ENCODE peak calls at places on chromosome 21, in seven cellular contexts. G is IMR-90, K is psoas muscle, C is lung, E is astrocyte of the spinal cord, H is HFF-Myc, B is breast epithelium. A is an unnamed sample.

GRCh38 chr21:42392731-42393442 is 3.0 kb downstream of the TMPRSS3 start:
- DNase-seq in G (no peak), K (peak; percentile 6), C (no peak), E (peak; percentile 43), H (no peak), B (no peak), A (no peak)

GRCh38 chr21:28229811-28230210 is 762.9 kb downstream of the LTN1 start:
- DNase-seq in G (peak; percentile 93), K (no peak), C (no peak), E (peak; percentile 61), H (no peak), B (no peak), A (no peak)

GRCh38 chr21:28608646-28609045 is 384.0 kb downstream of the LTN1 start:
- DNase-seq in G (no peak), K (no peak), C (no peak), E (no peak), H (no peak), B (no peak), A (no peak)

GRCh38 chr21:35226960-35227741 is 178.0 kb upstream of the RUNX1 start:
- DNase-seq in G (no peak), K (no peak), C (no peak), E (no peak), H (no peak), B (no peak), A (no peak)

GRCh38 chr21:21436012-21436545 is 437.9 kb downstream of the NCAM2 start:
- DNase-seq in G (peak; percentile 49), K (no peak), C (no peak), E (peak; percentile 73), H (no peak), B (no peak), A (no peak)

GRCh38 chr21:34639250-34639649 is 24.3 kb upstream of the RCAN1 start:
- DNase-seq in G (no peak), K (no peak), C (no peak), E (no peak), H (no peak), B (no peak), A (no peak)

GRCh38 chr21:40019076-40019475 is 151.8 kb downstream of the PCP4 start:
- DNase-seq in G (no peak), K (no peak), C (no peak), E (no peak), H (no peak), B (no peak), A (no peak)

GRCh38 chr21:23968722-23969647 is 1638.3 kb downstream of the MRPL39 start:
- DNase-seq in G (peak; percentile 26), K (no peak), C (no peak), E (peak; percentile 14), H (peak; percentile 0), B (no peak), A (no peak)

GRCh38 chr21:41373253-41373652 is 11.4 kb downstream of the MX2 start:
- DNase-seq in G (no peak), K (no peak), C (no peak), E (no peak), H (no peak), B (no peak), A (no peak)

GRCh38 chr21:38675450-38675849 is 130.3 kb upstream of the ETS2 start:
- DNase-seq in G (no peak), K (no peak), C (no peak), E (no peak), H (no peak), B (no peak), A (no peak)

GRCh38 chr21:34670962-34671348 is 2.2 kb downstream of the CLIC6 start:
- DNase-seq in G (no peak), K (no peak), C (no peak), E (no peak), H (no peak), B (no peak), A (no peak)

GRCh38 chr21:39707316-39707715 is 37.7 kb upstream of the IGSF5 start:
- DNase-seq in G (no peak), K (no peak), C (no peak), E (no peak), H (no peak), B (no peak), A (no peak)

GRCh38 chr21:39183272-39184049 is at the start of gene PSMG1:
- DNase-seq in G (peak; percentile 90), K (peak; percentile 97), C (peak; percentile 95), E (peak; percentile 96), H (peak; percentile 59), B (peak; percentile 91), A (no peak)

GRCh38 chr21:28375708-28376385 is 616.8 kb downstream of the LTN1 start:
- DNase-seq in G (peak; percentile 77), K (no peak), C (no peak), E (peak; percentile 70), H (no peak), B (no peak), A (peak; percentile 90)

GRCh38 chr21:16307256-16307655 is 577.5 kb downstream of the USP25 start:
- DNase-seq in G (no peak), K (no peak), C (no peak), E (peak; percentile 59), H (no peak), B (no peak), A (no peak)

GRCh38 chr21:34344058-34344425 is 19.8 kb upstream of the KCNE2 start:
- DNase-seq in G (no peak), K (no peak), C (no peak), E (no peak), H (no peak), B (no peak), A (no peak)

GRCh38 chr21:29979043-29979442 is 39.2 kb upstream of the GRIK1 start:
- DNase-seq in G (no peak), K (no peak), C (no peak), E (no peak), H (no peak), B (no peak), A (no peak)

GRCh38 chr21:41207401-41208388 is 39.7 kb downstream of the BACE2 start:
- DNase-seq in G (peak; percentile 86), K (peak; percentile 70), C (peak; percentile 45), E (peak; percentile 63), H (no peak), B (peak; percentile 70), A (peak; percentile 88)

GRCh38 chr21:38669186-38669585 is 136.5 kb upstream of the ETS2 start:
- DNase-seq in G (peak; percentile 30), K (no peak), C (no peak), E (peak; percentile 41), H (no peak), B (no peak), A (no peak)

GRCh38 chr21:35843911-35844667 is 216.2 kb downstream of the SETD4 start:
- DNase-seq in G (no peak), K (peak; percentile 56), C (no peak), E (no peak), H (no peak), B (no peak), A (no peak)

GRCh38 chr21:23026878-23027277 is 2028.7 kb downstream of the NCAM2 start:
- DNase-seq in G (no peak), K (no peak), C (no peak), E (no peak), H (no peak), B (no peak), A (no peak)

GRCh38 chr21:42351626-42352432 is 1.0 kb upstream of the TFF2 start:
- DNase-seq in G (no peak), K (no peak), C (no peak), E (no peak), H (no peak), B (no peak), A (no peak)

GRCh38 chr21:38927776-38928175 is 122.0 kb downstream of the ETS2 start:
- DNase-seq in G (no peak), K (no peak), C (no peak), E (no peak), H (no peak), B (no peak), A (no peak)

GRCh38 chr21:40422851-40423635 is 423.9 kb downstream of the DSCAM start:
- DNase-seq in G (no peak), K (no peak), C (no peak), E (no peak), H (no peak), B (no peak), A (no peak)

GRCh38 chr21:37009740-37010341 is 3.3 kb downstream of the RIPPLY3 start:
- DNase-seq in G (peak; percentile 80), K (peak; percentile 91), C (peak; percentile 89), E (peak; percentile 83), H (peak; percentile 26), B (peak; percentile 52), A (peak; percentile 56)

GRCh38 chr21:37006243-37006520 is 320 bp upstream of the RIPPLY3 start:
- DNase-seq in G (no peak), K (no peak), C (no peak), E (no peak), H (no peak), B (no peak), A (no peak)

GRCh38 chr21:37005548-37006242 is 807 bp upstream of the RIPPLY3 start:
- DNase-seq in G (no peak), K (no peak), C (no peak), E (no peak), H (no peak), B (no peak), A (no peak)

GRCh38 chr21:37008705-37009104 is 2.2 kb downstream of the RIPPLY3 start:
- DNase-seq in G (no peak), K (no peak), C (no peak), E (no peak), H (no peak), B (no peak), A (no peak)

GRCh38 chr21:37006521-37007291 is at the start of gene RIPPLY3:
- DNase-seq in G (no peak), K (no peak), C (no peak), E (peak; percentile 9), H (no peak), B (no peak), A (no peak)
- H3K4me3 ChIP-seq in G (peak within 1 kb of the TSS; percentile 31), K (peak within 1 kb of the TSS; percentile 62), C (peak within 1 kb of the TSS; percentile 58), E (peak within 1 kb of the TSS; percentile 31), H (peak within 1 kb of the TSS; percentile 39), B (peak within 1 kb of the TSS; percentile 58), A (peak within 1 kb of the TSS; percentile 53)

DNA sequence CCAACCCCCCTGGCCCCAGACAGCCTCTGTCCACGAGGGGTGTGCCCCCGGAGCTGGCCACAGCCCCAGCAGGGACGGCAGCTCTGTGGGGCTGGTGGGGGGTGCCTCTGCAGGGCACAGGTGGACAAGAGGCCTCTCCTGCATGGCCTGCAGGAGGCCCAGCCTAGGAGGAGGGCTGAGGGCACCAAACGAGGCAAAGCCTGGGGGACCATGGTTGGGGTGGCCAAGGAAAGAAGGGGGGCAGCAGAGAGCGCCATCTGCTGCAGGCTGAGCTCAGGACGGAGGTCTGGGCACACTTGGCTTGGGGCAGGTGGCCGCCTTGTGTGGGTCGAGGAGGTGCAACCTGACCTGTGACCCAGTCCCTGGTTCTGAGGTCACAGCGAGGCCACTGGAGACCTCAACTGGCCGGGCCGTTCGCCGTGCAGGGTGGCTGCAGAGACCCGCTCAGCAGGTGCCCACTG is 27.3 kb downstream of the RRP1 start:
- DNase-seq in G (no peak), K (peak; percentile 53), C (no peak), E (no peak), H (no peak), B (no peak), A (no peak)
- TF ChIP-seq CTCF in G (no peak), K (no peak), C (no peak), E (peak; percentile 20), H (no peak), B (no peak), A (peak; percentile 4)

GRCh38 chr21:31012133-31013089 is 25.9 kb downstream of the KRTAP19-8 start:
- DNase-seq in G (no peak), K (no peak), C (no peak), E (no peak), H (no peak), B (no peak), A (no peak)
- H3K4me3 ChIP-seq in G (no peak overlapping the region), K (no peak overlapping the region), C (no peak overlapping the region), E (no peak overlapping the region), H (no peak overlapping the region), B (no peak overlapping the region), A (no peak overlapping the region)

GRCh38 chr21:31623664-31624063 is 35.8 kb upstream of the SOD1 start:
- DNase-seq in G (no peak), K (no peak), C (no peak), E (no peak), H (no peak), B (no peak), A (no peak)
- TF ChIP-seq CTCF in G (no peak), K (no peak), C (no peak), E (peak; percentile 43), H (no peak), B (no peak), A (peak; percentile 22)

A was measured in epithelial cell of proximal tubule.